ENCODE peak calls at places on chromosomes 12 and 14, in four cellular contexts. O is effector memory CD4-positive, alpha-beta T cell; M is SK-N-SH; S is CD8-positive, alpha-beta T cell. Y is an unnamed sample.

GRCh38 chr12:85057370-85057963 is 21.3 kb downstream of the LRRIQ1 start:
- DNase-seq in O (no peak), M (peak; percentile 33), S (no peak), Y (peak; percentile 41)

GRCh38 chr12:28824193-28824846 is 324.8 kb upstream of the FAR2 start:
- DNase-seq in O (no peak), M (no peak), S (no peak), Y (no peak)

GRCh38 chr14:61202124-61202523 is 79.0 kb downstream of the TMEM30B start:
- DNase-seq in O (no peak), M (no peak), S (no peak), Y (no peak)

GRCh38 chr12:66883545-66883944 is 204.7 kb upstream of the GRIP1 start:
- DNase-seq in O (no peak), M (no peak), S (no peak), Y (no peak)

GRCh38 chr12:42530284-42530683 is 59.3 kb downstream of the PRICKLE1 start:
- DNase-seq in O (no peak), M (no peak), S (no peak), Y (no peak)

GRCh38 chr14:81868172-81868571 is 334.5 kb upstream of the SEL1L start:
- DNase-seq in O (no peak), M (no peak), S (no peak), Y (no peak)

GRCh38 chr14:67710209-67710608 is 8.5 kb downstream of the RDH12 start:
- DNase-seq in O (no peak), M (no peak), S (no peak), Y (no peak)

GRCh38 chr12:102095677-102096263 is 24.1 kb downstream of the NUP37 start:
- DNase-seq in O (no peak), M (peak; percentile 25), S (no peak), Y (no peak)

GRCh38 chr14:50222061-50222613 is 9.2 kb downstream of the SOS2 start:
- DNase-seq in O (no peak), M (no peak), S (no peak), Y (no peak)

GRCh38 chr12:121038861-121039654 is at the start of gene OASL:
- DNase-seq in O (peak; percentile 74), M (peak; percentile 34), S (peak; percentile 74), Y (no peak)

GRCh38 chr14:24307575-24308341 is at the start of gene CIDEB:
- DNase-seq in O (peak; percentile 52), M (peak; percentile 87), S (peak; percentile 71), Y (peak; percentile 59)

DNA sequence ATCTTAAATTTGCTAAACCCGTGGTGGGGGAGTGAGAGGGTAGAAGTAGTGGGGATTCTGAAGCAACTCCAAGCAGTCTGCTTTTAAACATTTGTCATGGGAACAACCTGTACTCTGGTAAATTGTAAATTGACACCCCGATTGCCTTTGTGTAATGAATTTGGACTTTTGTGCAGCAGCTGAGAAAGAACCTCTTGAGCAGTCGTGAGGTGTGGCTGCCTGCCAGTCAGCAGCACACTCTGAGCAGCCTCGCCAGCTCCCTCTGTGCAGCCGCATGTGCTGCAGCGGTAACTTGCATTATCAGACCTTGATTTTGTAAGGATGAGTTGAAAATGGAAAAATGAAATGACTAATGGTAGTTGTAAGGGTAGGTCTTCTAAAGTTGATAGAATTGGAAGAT is 74.3 kb downstream of the SUSD6 start:
- DNase-seq in O (no peak), M (no peak), S (no peak), Y (no peak)
- H3K27ac ChIP-seq in O (peak overlapping the region; percentile 47), M (no peak overlapping the region), S (no peak overlapping the region), Y (no peak overlapping the region)

GRCh38 chr12:56522486-56523193 is 1.0 kb downstream of the RBMS2 start:
- DNase-seq in O (no peak), M (peak; percentile 15), S (no peak), Y (no peak)
- H3K4me3 ChIP-seq in O (no peak overlapping the region), M (peak overlapping the region; percentile 73), S (no peak overlapping the region), Y (peak overlapping the region; percentile 55)

GRCh38 chr12:122935318-122935717 is 30.9 kb downstream of the ABCB9 start:
- DNase-seq in O (no peak), M (no peak), S (no peak), Y (no peak)
- H3K27ac ChIP-seq in O (no peak overlapping the region), M (no peak overlapping the region), S (no peak overlapping the region), Y (peak overlapping the region; percentile 24)

GRCh38 chr14:85596562-85596961 is 66.6 kb downstream of the FLRT2 start:
- DNase-seq in O (no peak), M (no peak), S (no peak), Y (no peak)
- H3K4me3 ChIP-seq in O (no peak overlapping the region), M (no peak overlapping the region), S (no peak overlapping the region), Y (no peak overlapping the region)